ENCODE peak calls at places on chromosomes 16 and 17, in six cellular contexts. One of them, this sample, is unnamed.

GRCh38 chr17:82228278-82228841 is 482 bp upstream of the SLC16A3 start:
- DNase-seq in thoracic aorta: no peak
- DNase-seq in NCI-H1092: no peak
- DNase-seq in activated CD8-positive, alpha-beta memory T cell treated with anti-CD3 and anti-CD28 coated beads, Interleukin-2, amount 50 U/mL, for 4 hours: no peak
- DNase-seq in astrocyte of the spinal cord: no peak
- DNase-seq in head of caudate nucleus: no peak
- DNase-seq in this sample: no peak

GRCh38 chr17:47305302-47305923 is 18.3 kb upstream of the EFCAB13 start:
- DNase-seq in NCI-H1092: no peak
- DNase-seq in thoracic aorta: no peak
- DNase-seq in head of caudate nucleus: no peak
- DNase-seq in activated CD8-positive, alpha-beta memory T cell treated with anti-CD3 and anti-CD28 coated beads, Interleukin-2, amount 50 U/mL, for 4 hours: no peak
- DNase-seq in astrocyte of the spinal cord: peak
- DNase-seq in this sample: no peak

GRCh38 chr17:46159686-46160085 is 33.5 kb downstream of the KANSL1 start:
- DNase-seq in activated CD8-positive, alpha-beta memory T cell treated with anti-CD3 and anti-CD28 coated beads, Interleukin-2, amount 50 U/mL, for 4 hours: no peak
- DNase-seq in head of caudate nucleus: no peak
- DNase-seq in astrocyte of the spinal cord: peak
- DNase-seq in thoracic aorta: no peak
- DNase-seq in NCI-H1092: no peak
- DNase-seq in this sample: no peak

GRCh38 chr16:27181020-27181419 is 22.3 kb upstream of the KDM8 start:
- DNase-seq in thoracic aorta: no peak
- DNase-seq in activated CD8-positive, alpha-beta memory T cell treated with anti-CD3 and anti-CD28 coated beads, Interleukin-2, amount 50 U/mL, for 4 hours: no peak
- DNase-seq in head of caudate nucleus: no peak
- DNase-seq in astrocyte of the spinal cord: no peak
- DNase-seq in NCI-H1092: no peak
- DNase-seq in this sample: no peak

GRCh38 chr17:7885357-7886226 is 3.0 kb upstream of the CHD3 start:
- DNase-seq in head of caudate nucleus: no peak
- DNase-seq in astrocyte of the spinal cord: peak
- DNase-seq in thoracic aorta: no peak
- DNase-seq in NCI-H1092: peak
- DNase-seq in activated CD8-positive, alpha-beta memory T cell treated with anti-CD3 and anti-CD28 coated beads, Interleukin-2, amount 50 U/mL, for 4 hours: peak
- DNase-seq in this sample: peak

GRCh38 chr16:53609536-53609935 is 94.1 kb downstream of the RPGRIP1L start:
- DNase-seq in head of caudate nucleus: no peak
- DNase-seq in thoracic aorta: no peak
- DNase-seq in astrocyte of the spinal cord: no peak
- DNase-seq in NCI-H1092: no peak
- DNase-seq in activated CD8-positive, alpha-beta memory T cell treated with anti-CD3 and anti-CD28 coated beads, Interleukin-2, amount 50 U/mL, for 4 hours: no peak
- DNase-seq in this sample: no peak

GRCh38 chr16:81469710-81470481 is 25.3 kb downstream of the CMIP start:
- DNase-seq in thoracic aorta: no peak
- DNase-seq in astrocyte of the spinal cord: peak
- DNase-seq in NCI-H1092: no peak
- DNase-seq in activated CD8-positive, alpha-beta memory T cell treated with anti-CD3 and anti-CD28 coated beads, Interleukin-2, amount 50 U/mL, for 4 hours: no peak
- DNase-seq in head of caudate nucleus: no peak
- DNase-seq in this sample: no peak

GRCh38 chr16:26667271-26667703 is 399.4 kb upstream of the C16orf82 start:
- DNase-seq in activated CD8-positive, alpha-beta memory T cell treated with anti-CD3 and anti-CD28 coated beads, Interleukin-2, amount 50 U/mL, for 4 hours: no peak
- DNase-seq in astrocyte of the spinal cord: no peak
- DNase-seq in head of caudate nucleus: no peak
- DNase-seq in thoracic aorta: no peak
- DNase-seq in NCI-H1092: no peak
- DNase-seq in this sample: no peak

GRCh38 chr17:76492989-76493501 is 8.2 kb downstream of the RHBDF2 start:
- DNase-seq in activated CD8-positive, alpha-beta memory T cell treated with anti-CD3 and anti-CD28 coated beads, Interleukin-2, amount 50 U/mL, for 4 hours: no peak
- DNase-seq in astrocyte of the spinal cord: peak
- DNase-seq in NCI-H1092: no peak
- DNase-seq in head of caudate nucleus: peak
- DNase-seq in thoracic aorta: no peak
- DNase-seq in this sample: peak

GRCh38 chr16:46859719-46860152 is 24.4 kb upstream of the GPT2 start:
- DNase-seq in activated CD8-positive, alpha-beta memory T cell treated with anti-CD3 and anti-CD28 coated beads, Interleukin-2, amount 50 U/mL, for 4 hours: no peak
- DNase-seq in head of caudate nucleus: no peak
- DNase-seq in NCI-H1092: no peak
- DNase-seq in astrocyte of the spinal cord: peak
- DNase-seq in thoracic aorta: no peak
- DNase-seq in this sample: no peak

GRCh38 chr17:2357931-2358434 is 20.7 kb downstream of the SGSM2 start:
- DNase-seq in thoracic aorta: no peak
- DNase-seq in activated CD8-positive, alpha-beta memory T cell treated with anti-CD3 and anti-CD28 coated beads, Interleukin-2, amount 50 U/mL, for 4 hours: no peak
- DNase-seq in astrocyte of the spinal cord: no peak
- DNase-seq in head of caudate nucleus: no peak
- DNase-seq in NCI-H1092: no peak
- DNase-seq in this sample: no peak

GRCh38 chr17:9051561-9051960 is 30.3 kb downstream of the NTN1 start:
- DNase-seq in NCI-H1092: no peak
- DNase-seq in head of caudate nucleus: no peak
- DNase-seq in activated CD8-positive, alpha-beta memory T cell treated with anti-CD3 and anti-CD28 coated beads, Interleukin-2, amount 50 U/mL, for 4 hours: no peak
- DNase-seq in thoracic aorta: no peak
- DNase-seq in astrocyte of the spinal cord: no peak
- DNase-seq in this sample: no peak

GRCh38 chr17:5753421-5753820 is 169.1 kb upstream of the NLRP1 start:
- DNase-seq in thoracic aorta: no peak
- DNase-seq in head of caudate nucleus: no peak
- DNase-seq in NCI-H1092: no peak
- DNase-seq in activated CD8-positive, alpha-beta memory T cell treated with anti-CD3 and anti-CD28 coated beads, Interleukin-2, amount 50 U/mL, for 4 hours: no peak
- DNase-seq in astrocyte of the spinal cord: no peak
- DNase-seq in this sample: no peak

GRCh38 chr17:80675451-80676095 is 130.9 kb downstream of the RPTOR start:
- DNase-seq in astrocyte of the spinal cord: no peak
- DNase-seq in head of caudate nucleus: no peak
- DNase-seq in NCI-H1092: no peak
- DNase-seq in thoracic aorta: no peak
- DNase-seq in activated CD8-positive, alpha-beta memory T cell treated with anti-CD3 and anti-CD28 coated beads, Interleukin-2, amount 50 U/mL, for 4 hours: no peak
- DNase-seq in this sample: no peak

GRCh38 chr16:31475949-31476304 is 4.0 kb downstream of the TGFB1I1 start:
- DNase-seq in activated CD8-positive, alpha-beta memory T cell treated with anti-CD3 and anti-CD28 coated beads, Interleukin-2, amount 50 U/mL, for 4 hours: no peak
- DNase-seq in thoracic aorta: no peak
- DNase-seq in NCI-H1092: no peak
- DNase-seq in astrocyte of the spinal cord: no peak
- DNase-seq in head of caudate nucleus: no peak
- DNase-seq in this sample: no peak

GRCh38 chr17:8489841-8490240 is 54.2 kb downstream of the NDEL1 start:
- DNase-seq in head of caudate nucleus: no peak
- DNase-seq in activated CD8-positive, alpha-beta memory T cell treated with anti-CD3 and anti-CD28 coated beads, Interleukin-2, amount 50 U/mL, for 4 hours: no peak
- DNase-seq in astrocyte of the spinal cord: peak
- DNase-seq in NCI-H1092: no peak
- DNase-seq in thoracic aorta: no peak
- DNase-seq in this sample: no peak

GRCh38 chr17:6630390-6630789 is 10.1 kb downstream of the KIAA0753 start:
- DNase-seq in thoracic aorta: no peak
- DNase-seq in head of caudate nucleus: no peak
- DNase-seq in NCI-H1092: no peak
- DNase-seq in activated CD8-positive, alpha-beta memory T cell treated with anti-CD3 and anti-CD28 coated beads, Interleukin-2, amount 50 U/mL, for 4 hours: no peak
- DNase-seq in astrocyte of the spinal cord: no peak
- DNase-seq in this sample: no peak

GRCh38 chr17:60390881-60391418 is 983 bp downstream of the USP32 start:
- DNase-seq in activated CD8-positive, alpha-beta memory T cell treated with anti-CD3 and anti-CD28 coated beads, Interleukin-2, amount 50 U/mL, for 4 hours: peak
- DNase-seq in thoracic aorta: no peak
- DNase-seq in head of caudate nucleus: peak
- DNase-seq in astrocyte of the spinal cord: peak
- DNase-seq in NCI-H1092: no peak
- DNase-seq in this sample: peak

GRCh38 chr17:79529661-79530081 is 81.2 kb downstream of the RBFOX3 start:
- DNase-seq in astrocyte of the spinal cord: no peak
- DNase-seq in thoracic aorta: no peak
- DNase-seq in NCI-H1092: no peak
- DNase-seq in head of caudate nucleus: no peak
- DNase-seq in activated CD8-positive, alpha-beta memory T cell treated with anti-CD3 and anti-CD28 coated beads, Interleukin-2, amount 50 U/mL, for 4 hours: no peak
- DNase-seq in this sample: no peak

GRCh38 chr16:19389246-19389645 is 28.4 kb upstream of the TMC5 start:
- DNase-seq in thoracic aorta: no peak
- DNase-seq in activated CD8-positive, alpha-beta memory T cell treated with anti-CD3 and anti-CD28 coated beads, Interleukin-2, amount 50 U/mL, for 4 hours: peak
- DNase-seq in head of caudate nucleus: peak
- DNase-seq in NCI-H1092: peak
- DNase-seq in astrocyte of the spinal cord: no peak
- DNase-seq in this sample: no peak

GRCh38 chr17:81346908-81347349 is 48.3 kb upstream of the BAHCC1 start:
- DNase-seq in thoracic aorta: no peak
- DNase-seq in activated CD8-positive, alpha-beta memory T cell treated with anti-CD3 and anti-CD28 coated beads, Interleukin-2, amount 50 U/mL, for 4 hours: no peak
- DNase-seq in head of caudate nucleus: no peak
- DNase-seq in NCI-H1092: no peak
- DNase-seq in astrocyte of the spinal cord: no peak
- DNase-seq in this sample: no peak

GRCh38 chr17:75755205-75755901 is 9.6 kb downstream of the GALK1 start:
- DNase-seq in activated CD8-positive, alpha-beta memory T cell treated with anti-CD3 and anti-CD28 coated beads, Interleukin-2, amount 50 U/mL, for 4 hours: no peak
- DNase-seq in thoracic aorta: no peak
- DNase-seq in head of caudate nucleus: no peak
- DNase-seq in astrocyte of the spinal cord: no peak
- DNase-seq in NCI-H1092: no peak
- DNase-seq in this sample: no peak

GRCh38 chr17:77376795-77377751 is 236.3 kb downstream of the SEC14L1 start:
- DNase-seq in activated CD8-positive, alpha-beta memory T cell treated with anti-CD3 and anti-CD28 coated beads, Interleukin-2, amount 50 U/mL, for 4 hours: no peak
- DNase-seq in thoracic aorta: no peak
- DNase-seq in NCI-H1092: peak
- DNase-seq in astrocyte of the spinal cord: no peak
- DNase-seq in head of caudate nucleus: no peak
- DNase-seq in this sample: no peak

GRCh38 chr17:61454932-61455753 is 2.9 kb downstream of the TBX4 start:
- DNase-seq in activated CD8-positive, alpha-beta memory T cell treated with anti-CD3 and anti-CD28 coated beads, Interleukin-2, amount 50 U/mL, for 4 hours: no peak
- DNase-seq in thoracic aorta: no peak
- DNase-seq in head of caudate nucleus: no peak
- DNase-seq in astrocyte of the spinal cord: no peak
- DNase-seq in NCI-H1092: no peak
- DNase-seq in this sample: no peak

GRCh38 chr16:12120331-12120981 is 143.9 kb downstream of the SNX29 start:
- DNase-seq in activated CD8-positive, alpha-beta memory T cell treated with anti-CD3 and anti-CD28 coated beads, Interleukin-2, amount 50 U/mL, for 4 hours: no peak
- DNase-seq in NCI-H1092: no peak
- DNase-seq in astrocyte of the spinal cord: peak
- DNase-seq in head of caudate nucleus: no peak
- DNase-seq in thoracic aorta: peak
- DNase-seq in this sample: peak

GRCh38 chr16:61148930-61149329 is 887.3 kb downstream of the CDH8 start:
- DNase-seq in thoracic aorta: no peak
- DNase-seq in head of caudate nucleus: no peak
- DNase-seq in activated CD8-positive, alpha-beta memory T cell treated with anti-CD3 and anti-CD28 coated beads, Interleukin-2, amount 50 U/mL, for 4 hours: no peak
- DNase-seq in NCI-H1092: no peak
- DNase-seq in astrocyte of the spinal cord: no peak
- DNase-seq in this sample: no peak

GRCh38 chr17:596763-597644 is 117.6 kb downstream of the VPS53 start:
- DNase-seq in thoracic aorta: no peak
- DNase-seq in activated CD8-positive, alpha-beta memory T cell treated with anti-CD3 and anti-CD28 coated beads, Interleukin-2, amount 50 U/mL, for 4 hours: no peak
- DNase-seq in astrocyte of the spinal cord: peak
- DNase-seq in head of caudate nucleus: peak
- DNase-seq in NCI-H1092: no peak
- DNase-seq in this sample: no peak

GRCh38 chr17:80585880-80586279 is 41.2 kb downstream of the RPTOR start:
- DNase-seq in astrocyte of the spinal cord: no peak
- DNase-seq in NCI-H1092: no peak
- DNase-seq in activated CD8-positive, alpha-beta memory T cell treated with anti-CD3 and anti-CD28 coated beads, Interleukin-2, amount 50 U/mL, for 4 hours: no peak
- DNase-seq in head of caudate nucleus: no peak
- DNase-seq in thoracic aorta: no peak
- DNase-seq in this sample: no peak

GRCh38 chr16:75617121-75617520 is 6.0 kb downstream of the ADAT1 start:
- DNase-seq in NCI-H1092: no peak
- DNase-seq in activated CD8-positive, alpha-beta memory T cell treated with anti-CD3 and anti-CD28 coated beads, Interleukin-2, amount 50 U/mL, for 4 hours: no peak
- DNase-seq in head of caudate nucleus: no peak
- DNase-seq in thoracic aorta: no peak
- DNase-seq in astrocyte of the spinal cord: no peak
- DNase-seq in this sample: no peak

GRCh38 chr16:11672206-11673090 is 4.2 kb downstream of the SNN start:
- DNase-seq in activated CD8-positive, alpha-beta memory T cell treated with anti-CD3 and anti-CD28 coated beads, Interleukin-2, amount 50 U/mL, for 4 hours: no peak
- DNase-seq in thoracic aorta: no peak
- DNase-seq in head of caudate nucleus: no peak
- DNase-seq in NCI-H1092: no peak
- DNase-seq in astrocyte of the spinal cord: no peak
- DNase-seq in this sample: no peak

This sample was measured in gastrocnemius medialis.